ENCODE peak calls at places on chromosomes 1 and 21, in five cellular contexts. V is foreskin fibroblast, U is right atrium auricular region, T is adipocyte, M is HT1080. N is an unnamed sample.

GRCh38 chr1:145806408-145806807 is 17.5 kb downstream of the RNF115 start:
- DNase-seq in U (no peak), M (no peak), V (no peak), T (no peak), N (no peak)

GRCh38 chr21:33403128-33403785 is at the start of gene IFNGR2:
- DNase-seq in V (no peak), U (no peak), T (peak), M (no peak), N (no peak)

GRCh38 chr1:115428676-115429075 is 90.6 kb upstream of the NGF start:
- DNase-seq in V (no peak), U (no peak), T (no peak), M (peak), N (no peak)

GRCh38 chr1:160818207-160818935 is 22.4 kb downstream of the LY9 start:
- DNase-seq in U (no peak), T (no peak), V (no peak), M (no peak), N (peak)

GRCh38 chr1:11908139-11909021 is 17.8 kb downstream of the KIAA2013 start:
- DNase-seq in U (peak), V (peak), M (peak), T (peak), N (peak)

GRCh38 chr1:159959451-159959850 is 5.4 kb upstream of the SLAMF9 start:
- DNase-seq in T (no peak), V (no peak), M (no peak), U (no peak), N (peak)

GRCh38 chr21:46637952-46638746 is 2.7 kb downstream of the PRMT2 start:
- DNase-seq in T (no peak), U (no peak), V (no peak), M (no peak), N (no peak)

GRCh38 chr1:67978988-67979516 is 71.4 kb downstream of the DIRAS3 start:
- DNase-seq in U (no peak), V (peak), M (peak), T (peak), N (no peak)

GRCh38 chr1:172499636-172500141 is 33.3 kb upstream of the SUCO start:
- DNase-seq in V (no peak), U (no peak), M (peak), T (no peak), N (no peak)

GRCh38 chr1:117573386-117574040 is 32.3 kb upstream of the TENT5C start:
- DNase-seq in U (no peak), V (no peak), T (no peak), M (peak), N (no peak)

GRCh38 chr1:224525411-224526040 is 90.6 kb upstream of the CNIH3 start:
- DNase-seq in V (no peak), T (no peak), U (no peak), M (peak), N (no peak)

GRCh38 chr21:43741425-43742096 is 22.6 kb downstream of the PDXK start:
- DNase-seq in V (no peak), M (no peak), T (no peak), U (no peak), N (no peak)

GRCh38 chr1:33126411-33127000 is 45.6 kb downstream of the AZIN2 start:
- DNase-seq in V (no peak), T (no peak), M (no peak), U (peak), N (peak)

GRCh38 chr21:44440241-44441040 is 14.9 kb upstream of the LRRC3 start:
- DNase-seq in T (no peak), M (no peak), V (no peak), U (no peak), N (no peak)

GRCh38 chr1:13812456-13813397 is 112.7 kb downstream of the PRDM2 start:
- DNase-seq in V (no peak), M (no peak), U (no peak), T (no peak), N (no peak)

GRCh38 chr1:54583868-54584267 is 35.8 kb downstream of the ACOT11 start:
- DNase-seq in U (no peak), T (no peak), M (no peak), V (no peak), N (no peak)

GRCh38 chr1:26949926-26950319 is 10.3 kb downstream of the KDF1 start:
- DNase-seq in U (no peak), V (no peak), M (peak), T (no peak), N (no peak)

GRCh38 chr1:87766737-87767136 is 438.1 kb downstream of the LMO4 start:
- DNase-seq in V (peak), M (no peak), T (no peak), U (no peak), N (no peak)

GRCh38 chr21:15064576-15065380 is at the start of gene NRIP1:
- DNase-seq in T (peak), M (peak), V (peak), U (peak), N (peak)

GRCh38 chr1:31372961-31373896 is at the start of gene FABP3:
- DNase-seq in V (peak), U (peak), T (peak), M (no peak), N (peak)

GRCh38 chr1:12556957-12557935 is 60.8 kb downstream of the DHRS3 start:
- DNase-seq in T (peak), V (no peak), U (no peak), M (no peak), N (peak)

GRCh38 chr1:207128336-207128921 is 24.4 kb downstream of the C4BPA start:
- DNase-seq in M (no peak), T (no peak), V (no peak), U (no peak), N (no peak)

GRCh38 chr1:46812065-46812750 is 13.4 kb downstream of the CYP4B1 start:
- DNase-seq in T (no peak), U (no peak), M (no peak), V (no peak), N (peak)

GRCh38 chr21:46116846-46117585 is 19.1 kb downstream of the COL6A2 start:
- DNase-seq in M (peak), T (peak), V (peak), U (no peak), N (peak)

GRCh38 chr1:204003536-204003935 is 69.4 kb upstream of the SOX13 start:
- DNase-seq in V (no peak), M (no peak), U (no peak), T (no peak), N (no peak)

GRCh38 chr1:210692796-210693195 is 364.1 kb downstream of the HHAT start:
- DNase-seq in M (no peak), T (no peak), V (no peak), U (no peak), N (no peak)

GRCh38 chr1:59568158-59568935 is 246.4 kb upstream of the HOOK1 start:
- DNase-seq in M (no peak), U (no peak), T (peak), V (no peak), N (no peak)

GRCh38 chr1:53888716-53889115 is 881 bp downstream of the YIPF1 start:
- DNase-seq in V (no peak), U (no peak), M (no peak), T (no peak), N (no peak)

GRCh38 chr1:91700771-91701493 is 185.0 kb downstream of the TGFBR3 start:
- DNase-seq in V (peak), T (peak), M (no peak), U (no peak), N (no peak)

GRCh38 chr1:227736814-227737432 is 1.7 kb downstream of the SNAP47 start:
- DNase-seq in M (no peak), U (no peak), V (no peak), T (no peak), N (no peak)

GRCh38 chr1:44489481-44489880 is 84.4 kb downstream of the RNF220 start:
- DNase-seq in T (no peak), M (peak), U (no peak), V (no peak), N (no peak)

GRCh38 chr1:228088586-228089498 is 6.3 kb downstream of the ARF1 start:
- DNase-seq in V (no peak), M (no peak), T (peak), U (no peak), N (no peak)

GRCh38 chr1:17200756-17201155 is 4.2 kb upstream of the PADI1 start:
- DNase-seq in M (no peak), U (no peak), V (no peak), T (no peak), N (peak)

GRCh38 chr1:167412920-167413319 is 105.4 kb downstream of the CD247 start:
- DNase-seq in T (no peak), V (no peak), M (no peak), U (no peak), N (no peak)

GRCh38 chr1:217660353-217661062 is 29.4 kb downstream of the SPATA17 start:
- DNase-seq in U (no peak), M (peak), T (peak), V (peak), N (no peak)

GRCh38 chr1:234589854-234590620 is 19.9 kb downstream of the IRF2BP2 start:
- DNase-seq in M (no peak), T (no peak), V (no peak), U (no peak), N (no peak)

GRCh38 chr1:181087400-181087901 is 1.0 kb upstream of the IER5 start:
- DNase-seq in M (no peak), V (no peak), U (no peak), T (no peak), N (no peak)

GRCh38 chr1:207000641-207001291 is 30.5 kb upstream of the FCAMR start:
- DNase-seq in V (no peak), M (no peak), U (no peak), T (no peak), N (no peak)

GRCh38 chr1:203287109-203287893 is 18.0 kb upstream of the BTG2 start:
- DNase-seq in M (no peak), V (no peak), U (peak), T (no peak), N (no peak)

GRCh38 chr1:78652019-78652560 is 2.5 kb downstream of the IFI44 start:
- DNase-seq in M (no peak), U (no peak), V (no peak), T (no peak), N (no peak)